ENCODE peak calls at places on chromosomes 11 and 22, in ten cellular contexts. One of them, this sample, is unnamed.

GRCh38 chr11:26704249-26704648 is 17.6 kb downstream of the SLC5A12 start:
- DNase-seq in body of pancreas: no peak
- DNase-seq in ovary: no peak
- DNase-seq in uterus: no peak
- DNase-seq in tibial nerve: no peak
- DNase-seq in sigmoid colon: no peak
- DNase-seq in HepG2: no peak
- DNase-seq in heart left ventricle: no peak
- DNase-seq in Peyer's patch: no peak
- DNase-seq in A549: no peak
- DNase-seq in this sample: no peak

GRCh38 chr22:26139320-26139719 is 29.9 kb upstream of the SEZ6L start:
- DNase-seq in body of pancreas: peak
- DNase-seq in ovary: no peak
- DNase-seq in uterus: no peak
- DNase-seq in tibial nerve: no peak
- DNase-seq in sigmoid colon: no peak
- DNase-seq in HepG2: no peak
- DNase-seq in heart left ventricle: no peak
- DNase-seq in Peyer's patch: no peak
- DNase-seq in A549: no peak
- DNase-seq in this sample: no peak

GRCh38 chr11:130055637-130056036 is 14.1 kb upstream of the APLP2 start:
- DNase-seq in body of pancreas: no peak
- DNase-seq in ovary: no peak
- DNase-seq in uterus: no peak
- DNase-seq in tibial nerve: no peak
- DNase-seq in sigmoid colon: no peak
- DNase-seq in HepG2: no peak
- DNase-seq in heart left ventricle: no peak
- DNase-seq in Peyer's patch: no peak
- DNase-seq in A549: no peak
- DNase-seq in this sample: no peak

GRCh38 chr22:46010177-46010867 is 33.4 kb upstream of the WNT7B start:
- DNase-seq in body of pancreas: no peak
- DNase-seq in ovary: no peak
- DNase-seq in uterus: peak
- DNase-seq in tibial nerve: no peak
- DNase-seq in sigmoid colon: peak
- DNase-seq in HepG2: no peak
- DNase-seq in heart left ventricle: peak
- DNase-seq in Peyer's patch: peak
- DNase-seq in A549: no peak
- DNase-seq in this sample: peak

GRCh38 chr11:134759314-134759713 is 347.3 kb upstream of the B3GAT1 start:
- DNase-seq in body of pancreas: no peak
- DNase-seq in ovary: no peak
- DNase-seq in uterus: no peak
- DNase-seq in tibial nerve: no peak
- DNase-seq in sigmoid colon: no peak
- DNase-seq in HepG2: no peak
- DNase-seq in heart left ventricle: no peak
- DNase-seq in Peyer's patch: no peak
- DNase-seq in A549: no peak
- DNase-seq in this sample: peak

GRCh38 chr11:35088676-35089075 is 50.3 kb upstream of the CD44 start:
- DNase-seq in body of pancreas: peak
- DNase-seq in ovary: no peak
- DNase-seq in uterus: no peak
- DNase-seq in tibial nerve: no peak
- DNase-seq in sigmoid colon: no peak
- DNase-seq in HepG2: no peak
- DNase-seq in heart left ventricle: no peak
- DNase-seq in Peyer's patch: no peak
- DNase-seq in A549: no peak
- DNase-seq in this sample: no peak

GRCh38 chr11:111555255-111555654 is 14.7 kb downstream of the LAYN start:
- DNase-seq in body of pancreas: no peak
- DNase-seq in ovary: no peak
- DNase-seq in uterus: no peak
- DNase-seq in tibial nerve: no peak
- DNase-seq in sigmoid colon: no peak
- DNase-seq in HepG2: no peak
- DNase-seq in heart left ventricle: no peak
- DNase-seq in Peyer's patch: no peak
- DNase-seq in A549: no peak
- DNase-seq in this sample: no peak

GRCh38 chr22:40525250-40525884 is 111.2 kb downstream of the MRTFA start:
- DNase-seq in body of pancreas: peak
- DNase-seq in ovary: peak
- DNase-seq in uterus: no peak
- DNase-seq in tibial nerve: no peak
- DNase-seq in sigmoid colon: no peak
- DNase-seq in HepG2: peak
- DNase-seq in heart left ventricle: no peak
- DNase-seq in Peyer's patch: peak
- DNase-seq in A549: no peak
- DNase-seq in this sample: peak

GRCh38 chr22:43446037-43446803 is 34.4 kb downstream of the MPPED1 start:
- DNase-seq in body of pancreas: no peak
- DNase-seq in ovary: no peak
- DNase-seq in uterus: no peak
- DNase-seq in tibial nerve: no peak
- DNase-seq in sigmoid colon: no peak
- DNase-seq in HepG2: no peak
- DNase-seq in heart left ventricle: no peak
- DNase-seq in Peyer's patch: no peak
- DNase-seq in A549: peak
- DNase-seq in this sample: peak

GRCh38 chr11:45853616-45854219 is 6.4 kb downstream of the CRY2 start:
- DNase-seq in body of pancreas: no peak
- DNase-seq in ovary: no peak
- DNase-seq in uterus: no peak
- DNase-seq in tibial nerve: no peak
- DNase-seq in sigmoid colon: no peak
- DNase-seq in HepG2: no peak
- DNase-seq in heart left ventricle: peak
- DNase-seq in Peyer's patch: no peak
- DNase-seq in A549: no peak
- DNase-seq in this sample: no peak

GRCh38 chr11:118608268-118609214 is 1.1 kb downstream of the PHLDB1 start:
- DNase-seq in body of pancreas: peak
- DNase-seq in ovary: peak
- DNase-seq in uterus: peak
- DNase-seq in tibial nerve: peak
- DNase-seq in sigmoid colon: peak
- DNase-seq in HepG2: no peak
- DNase-seq in heart left ventricle: peak
- DNase-seq in Peyer's patch: peak
- DNase-seq in A549: no peak
- DNase-seq in this sample: peak

GRCh38 chr11:118610220-118610772 is 2.9 kb downstream of the PHLDB1 start:
- DNase-seq in body of pancreas: peak
- DNase-seq in ovary: no peak
- DNase-seq in uterus: no peak
- DNase-seq in tibial nerve: no peak
- DNase-seq in sigmoid colon: peak
- DNase-seq in HepG2: no peak
- DNase-seq in heart left ventricle: no peak
- DNase-seq in Peyer's patch: peak
- DNase-seq in A549: no peak
- DNase-seq in this sample: peak

GRCh38 chr11:118610773-118611432 is 3.5 kb downstream of the PHLDB1 start:
- DNase-seq in body of pancreas: peak
- DNase-seq in ovary: peak
- DNase-seq in uterus: peak
- DNase-seq in tibial nerve: peak
- DNase-seq in sigmoid colon: peak
- DNase-seq in HepG2: peak
- DNase-seq in heart left ventricle: peak
- DNase-seq in Peyer's patch: peak
- DNase-seq in A549: peak
- DNase-seq in this sample: peak

GRCh38 chr11:118607401-118608267 is at the start of gene PHLDB1:
- DNase-seq in body of pancreas: peak
- DNase-seq in ovary: peak
- DNase-seq in uterus: peak
- DNase-seq in tibial nerve: peak
- DNase-seq in sigmoid colon: peak
- DNase-seq in HepG2: peak
- DNase-seq in heart left ventricle: peak
- DNase-seq in Peyer's patch: peak
- DNase-seq in A549: peak
- DNase-seq in this sample: peak

DNA sequence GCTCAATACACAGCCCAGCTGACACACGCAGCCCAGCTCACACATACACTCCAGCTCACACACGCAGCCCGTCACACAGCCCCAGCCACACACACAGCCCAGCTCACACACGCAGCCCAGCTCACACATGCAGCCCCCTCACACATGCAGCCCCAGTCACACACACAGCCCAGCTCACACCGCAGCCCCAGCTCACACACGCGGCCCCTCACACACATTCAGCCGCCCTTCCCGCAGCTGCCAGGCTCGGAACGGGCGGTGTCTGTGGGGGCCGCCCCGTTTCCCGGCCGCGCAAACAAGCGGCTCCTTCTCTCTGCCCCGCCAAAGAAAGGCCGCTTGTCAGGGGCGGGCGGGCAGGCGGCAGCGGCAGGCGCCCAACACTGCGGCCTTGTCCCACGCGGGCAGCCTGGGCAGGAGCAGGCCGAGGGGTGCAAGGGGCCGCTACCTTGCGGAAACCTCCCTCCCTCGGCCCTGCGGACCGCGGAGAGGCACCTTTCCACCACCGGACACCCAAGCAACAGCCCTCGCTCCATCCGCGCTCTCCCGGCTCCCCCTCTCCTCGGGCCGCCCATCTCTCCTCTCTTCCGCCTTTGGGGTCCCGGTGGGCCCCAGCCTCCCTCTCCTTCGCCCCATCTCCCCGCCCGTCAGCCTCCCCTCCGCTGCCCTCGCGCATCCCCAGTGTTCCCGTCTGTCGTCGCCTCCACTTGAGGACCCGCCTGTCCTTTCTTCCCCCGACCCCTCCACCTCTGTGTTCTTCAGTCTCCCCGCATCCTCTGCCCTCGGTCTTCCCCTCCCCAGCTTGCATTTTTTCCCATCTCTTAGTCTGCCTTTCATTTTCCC is 2.2 kb downstream of the PHLDB1 start:
- DNase-seq in body of pancreas: peak
- DNase-seq in ovary: no peak
- DNase-seq in uterus: peak
- DNase-seq in tibial nerve: no peak
- DNase-seq in sigmoid colon: peak
- DNase-seq in HepG2: no peak
- DNase-seq in heart left ventricle: no peak
- DNase-seq in Peyer's patch: no peak
- DNase-seq in A549: no peak
- DNase-seq in this sample: peak
- H3K4me3 ChIP-seq in body of pancreas: no peak
- H3K4me3 ChIP-seq in ovary: peak
- H3K4me3 ChIP-seq in uterus: peak
- H3K4me3 ChIP-seq in tibial nerve: peak
- H3K4me3 ChIP-seq in sigmoid colon: peak
- H3K4me3 ChIP-seq in HepG2: no peak
- H3K4me3 ChIP-seq in heart left ventricle: peak
- H3K4me3 ChIP-seq in Peyer's patch: peak
- H3K4me3 ChIP-seq in A549: no peak
- H3K4me3 ChIP-seq in this sample: peak

GRCh38 chr11:86818466-86819282 is 18.3 kb downstream of the PRSS23 start:
- DNase-seq in body of pancreas: no peak
- DNase-seq in ovary: no peak
- DNase-seq in uterus: no peak
- DNase-seq in tibial nerve: no peak
- DNase-seq in sigmoid colon: no peak
- DNase-seq in HepG2: peak
- DNase-seq in heart left ventricle: no peak
- DNase-seq in Peyer's patch: no peak
- DNase-seq in A549: peak
- DNase-seq in this sample: no peak
- TF ChIP-seq POLR2A in body of pancreas: no peak
- TF ChIP-seq POLR2A in ovary: no peak
- TF ChIP-seq POLR2A in uterus: no peak
- TF ChIP-seq POLR2A in tibial nerve: no peak
- TF ChIP-seq POLR2A in sigmoid colon: no peak
- TF ChIP-seq POLR2A in HepG2: no peak
- TF ChIP-seq POLR2A in heart left ventricle: no peak
- TF ChIP-seq POLR2A in Peyer's patch: no peak
- TF ChIP-seq POLR2A in A549: no peak
- TF ChIP-seq POLR2A in this sample: no peak

DNA sequence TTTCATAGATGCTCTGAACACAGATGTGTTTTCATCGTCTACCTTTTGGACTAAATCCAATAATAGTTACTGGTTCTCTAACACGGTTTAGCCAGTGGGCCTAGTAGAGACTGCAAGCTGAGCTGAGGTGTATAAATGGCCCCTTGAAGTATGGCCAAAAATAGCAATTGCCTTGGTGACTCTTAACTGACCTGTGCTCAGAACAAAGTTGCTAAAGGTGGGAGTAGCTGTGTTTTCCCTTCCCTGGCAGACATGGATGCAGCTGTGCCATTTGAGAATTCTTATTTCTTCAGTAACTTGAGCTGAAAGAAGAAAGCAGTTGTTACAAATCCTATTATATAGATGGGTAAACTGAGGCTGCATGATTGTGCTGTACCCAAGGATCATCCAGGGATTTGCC is 610.2 kb upstream of the KIRREL3 start:
- DNase-seq in body of pancreas: no peak
- DNase-seq in ovary: no peak
- DNase-seq in uterus: no peak
- DNase-seq in tibial nerve: no peak
- DNase-seq in sigmoid colon: no peak
- DNase-seq in HepG2: no peak
- DNase-seq in heart left ventricle: no peak
- DNase-seq in Peyer's patch: no peak
- DNase-seq in A549: no peak
- DNase-seq in this sample: no peak
- H3K27ac ChIP-seq in body of pancreas: no peak
- H3K27ac ChIP-seq in ovary: no peak
- H3K27ac ChIP-seq in uterus: no peak
- H3K27ac ChIP-seq in tibial nerve: no peak
- H3K27ac ChIP-seq in sigmoid colon: no peak
- H3K27ac ChIP-seq in HepG2: no peak
- H3K27ac ChIP-seq in heart left ventricle: no peak
- H3K27ac ChIP-seq in Peyer's patch: no peak
- H3K27ac ChIP-seq in A549: no peak
- H3K27ac ChIP-seq in this sample: no peak

DNA sequence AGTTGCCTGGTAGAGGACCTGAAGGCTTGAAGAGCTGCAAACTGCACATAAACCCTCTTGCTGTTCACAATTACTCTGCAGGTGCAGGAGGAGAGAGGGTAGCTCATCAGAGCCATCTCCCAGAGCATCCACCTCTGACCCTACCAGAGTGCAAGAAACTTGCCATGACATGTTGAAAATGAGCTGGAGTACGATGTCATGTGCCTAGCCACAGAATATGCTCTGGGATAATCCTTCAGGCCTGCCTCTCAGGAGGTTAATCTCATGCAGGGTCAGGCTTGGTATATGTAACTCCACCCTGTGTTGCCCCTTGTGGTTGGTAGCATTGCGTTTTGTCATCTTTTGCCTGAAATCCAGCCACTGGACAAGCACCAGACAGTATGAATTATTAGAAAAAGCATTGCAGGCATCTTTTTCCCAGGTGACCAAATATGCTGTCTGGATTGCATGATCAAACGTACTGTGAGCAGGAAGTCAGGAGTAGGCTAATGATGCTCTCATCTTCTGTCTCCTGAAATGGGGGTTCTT is 36.2 kb downstream of the CNTF start:
- DNase-seq in body of pancreas: no peak
- DNase-seq in ovary: no peak
- DNase-seq in uterus: no peak
- DNase-seq in tibial nerve: no peak
- DNase-seq in sigmoid colon: no peak
- DNase-seq in HepG2: no peak
- DNase-seq in heart left ventricle: no peak
- DNase-seq in Peyer's patch: no peak
- DNase-seq in A549: no peak
- DNase-seq in this sample: no peak
- H3K4me3 ChIP-seq in body of pancreas: no peak
- H3K4me3 ChIP-seq in ovary: no peak
- H3K4me3 ChIP-seq in uterus: no peak
- H3K4me3 ChIP-seq in tibial nerve: no peak
- H3K4me3 ChIP-seq in sigmoid colon: no peak
- H3K4me3 ChIP-seq in HepG2: no peak
- H3K4me3 ChIP-seq in heart left ventricle: no peak
- H3K4me3 ChIP-seq in Peyer's patch: no peak
- H3K4me3 ChIP-seq in A549: no peak
- H3K4me3 ChIP-seq in this sample: no peak